ENCODE peak calls at places on chromosomes 2 and 18, in seven cellular contexts. Z, K, M, W, V, L and U are unnamed samples.
A peak's percentile ranks its signal among the peaks of the same experiment; 100 is the strongest.

GRCh38 chr2:157363612-157364101 is 38.0 kb upstream of the ERMN start:
- DNase-seq in Z (no peak), K (no peak), M (no peak), W (no peak), V (no peak), L (no peak), U (no peak)

GRCh38 chr18:62009521-62009920 is 116.7 kb upstream of the RNF152 start:
- DNase-seq in Z (no peak), K (no peak), M (no peak), W (no peak), V (no peak), L (no peak), U (no peak)

GRCh38 chr2:234172066-234172465 is 121.6 kb downstream of the SPP2 start:
- DNase-seq in Z (no peak), K (no peak), M (no peak), W (peak; percentile 36), V (no peak), L (no peak), U (no peak)

GRCh38 chr2:238162516-238163441 is 4.0 kb downstream of the ERFE start:
- DNase-seq in Z (no peak), K (peak; percentile 38), M (no peak), W (no peak), V (no peak), L (no peak), U (peak; percentile 40)

GRCh38 chr18:66640431-66640830 is 36.5 kb upstream of the CDH19 start:
- DNase-seq in Z (no peak), K (no peak), M (no peak), W (no peak), V (no peak), L (peak; percentile 22), U (no peak)

GRCh38 chr18:24964213-24964612 is 387.8 kb downstream of the ZNF521 start:
- DNase-seq in Z (no peak), K (no peak), M (no peak), W (no peak), V (no peak), L (peak; percentile 21), U (no peak)

GRCh38 chr18:26714739-26715138 is 150.8 kb downstream of the AQP4 start:
- DNase-seq in Z (no peak), K (no peak), M (no peak), W (no peak), V (no peak), L (no peak), U (no peak)

GRCh38 chr2:226983891-226984290 is 148.0 kb downstream of the RHBDD1 start:
- DNase-seq in Z (no peak), K (no peak), M (no peak), W (no peak), V (no peak), L (no peak), U (no peak)

GRCh38 chr2:41334159-41334558 is 713.7 kb upstream of the PKDCC start:
- DNase-seq in Z (no peak), K (no peak), M (no peak), W (no peak), V (no peak), L (no peak), U (no peak)

GRCh38 chr18:32271649-32272324 is 81.9 kb downstream of the MEP1B start:
- DNase-seq in Z (peak; percentile 15), K (no peak), M (no peak), W (peak; percentile 72), V (peak; percentile 40), L (no peak), U (no peak)

GRCh38 chr2:14960686-14961324 is 328.3 kb downstream of the LRATD1 start:
- DNase-seq in Z (no peak), K (no peak), M (no peak), W (no peak), V (no peak), L (no peak), U (no peak)

GRCh38 chr2:129893244-129893643 is 86.2 kb upstream of the RAB6C start:
- DNase-seq in Z (no peak), K (no peak), M (no peak), W (no peak), V (no peak), L (no peak), U (no peak)

GRCh38 chr2:239238839-239239606 is 161.8 kb downstream of the HDAC4 start:
- DNase-seq in Z (no peak), K (no peak), M (no peak), W (no peak), V (no peak), L (no peak), U (no peak)

GRCh38 chr2:217248312-217248935 is 388.6 kb upstream of the TNP1 start:
- DNase-seq in Z (no peak), K (peak; percentile 75), M (no peak), W (peak; percentile 69), V (no peak), L (peak; percentile 56), U (peak; percentile 79)
- H3K4me3 ChIP-seq in Z (no peak overlapping the region), K (peak overlapping the region; percentile 31), M (no peak overlapping the region), W (no peak overlapping the region), V (no peak overlapping the region), L (no peak overlapping the region), U (no peak overlapping the region)

DNA sequence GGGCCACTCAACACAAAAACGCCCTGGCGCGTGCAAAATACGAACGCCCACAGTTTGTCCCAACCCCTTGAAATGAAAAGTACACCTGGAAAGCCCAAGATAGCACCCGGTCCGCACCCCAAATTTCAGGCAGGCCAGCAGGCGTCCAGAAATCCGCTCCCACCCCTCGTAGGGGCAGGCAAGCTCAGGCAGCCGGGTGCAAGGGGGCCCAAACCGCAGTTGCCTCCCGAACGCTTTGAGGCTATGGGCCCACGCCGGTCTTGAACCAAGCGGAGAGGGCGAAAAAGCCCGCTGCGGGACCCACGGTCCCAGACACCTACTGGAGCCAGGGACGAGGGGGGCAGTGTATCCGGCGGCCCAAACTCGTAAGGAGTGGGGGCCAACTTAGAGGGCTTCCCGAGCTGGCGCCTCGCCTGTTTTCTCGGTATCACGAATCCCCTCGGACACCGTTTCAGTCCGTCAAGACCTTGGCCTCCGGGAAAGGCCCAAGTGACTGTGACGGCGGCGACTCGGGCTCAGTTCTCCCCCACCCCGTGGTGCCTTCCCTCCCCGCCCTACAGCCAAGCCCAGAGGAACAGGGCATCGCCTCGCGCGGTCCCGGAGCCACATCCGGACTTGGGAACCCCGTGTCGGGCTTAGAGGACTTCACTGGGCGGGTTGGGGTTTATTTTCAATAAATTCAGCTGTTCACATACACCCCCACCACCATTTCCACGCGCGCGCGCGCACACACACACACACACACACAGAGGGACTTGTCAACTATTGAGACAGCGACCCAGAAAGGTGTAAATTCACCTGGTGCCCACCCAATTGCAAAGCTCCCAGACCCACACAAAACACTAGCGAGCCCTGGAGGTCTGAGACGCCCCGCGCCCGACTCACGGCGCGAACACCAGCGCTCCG is 6.2 kb upstream of the SATB2 start:
- DNase-seq in Z (no peak), K (no peak), M (no peak), W (no peak), V (no peak), L (peak; percentile 55), U (no peak)
- H3K4me3 ChIP-seq in Z (peak overlapping the region; percentile 28), K (peak overlapping the region; percentile 63), M (peak overlapping the region; percentile 44), W (peak overlapping the region; percentile 71), V (peak overlapping the region; percentile 57), L (peak overlapping the region; percentile 49), U (no peak overlapping the region)

DNA sequence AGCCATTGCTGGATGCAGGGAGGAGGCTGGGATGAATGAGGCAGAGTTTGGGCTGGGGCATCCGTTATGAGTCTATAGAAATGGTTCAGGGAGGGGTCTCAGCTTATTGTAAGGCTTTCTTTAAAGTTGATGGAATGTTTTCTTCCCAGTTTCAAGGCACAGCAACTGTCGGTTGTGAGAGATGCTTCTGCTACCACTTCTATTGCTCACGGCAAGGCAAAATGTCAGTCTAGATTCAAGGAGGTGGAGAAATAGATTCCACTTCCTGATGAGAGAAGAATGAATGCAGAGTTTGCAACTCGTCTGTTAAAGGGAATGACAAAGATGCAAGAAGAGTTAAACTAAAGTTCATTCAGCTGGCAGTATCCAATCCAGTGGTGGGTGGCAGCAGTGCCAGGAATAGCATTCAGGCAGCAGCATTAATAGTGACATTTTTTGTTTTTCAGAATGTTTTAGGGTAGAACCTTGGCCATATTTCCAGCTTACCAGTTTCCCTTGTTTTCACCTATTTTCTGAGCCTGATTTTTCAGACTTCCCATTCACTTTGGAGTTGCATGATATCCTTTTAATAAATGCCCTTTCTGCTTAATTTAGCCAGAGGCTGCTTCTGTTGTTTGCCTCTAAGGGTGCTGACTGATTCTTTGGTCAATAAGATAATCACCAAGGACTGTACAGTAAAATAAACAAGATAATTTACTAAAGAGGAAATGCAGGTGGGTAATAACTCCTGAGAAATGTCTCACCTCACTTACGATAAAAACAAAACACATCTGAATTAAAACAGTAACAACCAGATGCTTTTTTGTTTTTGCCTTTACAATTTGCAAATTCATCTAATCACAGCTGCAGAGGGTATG is 138.4 kb downstream of the RPIA start:
- DNase-seq in Z (no peak), K (no peak), M (no peak), W (no peak), V (no peak), L (no peak), U (no peak)
- H3K4me3 ChIP-seq in Z (no peak overlapping the region), K (no peak overlapping the region), M (no peak overlapping the region), W (no peak overlapping the region), V (no peak overlapping the region), L (no peak overlapping the region), U (no peak overlapping the region)

GRCh38 chr2:120230515-120231471 is 7.6 kb upstream of the TMEM185B start:
- DNase-seq in Z (no peak), K (no peak), M (no peak), W (no peak), V (no peak), L (peak; percentile 57), U (peak; percentile 34)

GRCh38 chr2:120233292-120233691 is 10.1 kb upstream of the TMEM185B start:
- DNase-seq in Z (no peak), K (no peak), M (no peak), W (no peak), V (no peak), L (no peak), U (no peak)

GRCh38 chr2:120231564-120231973 is 8.4 kb upstream of the TMEM185B start:
- DNase-seq in Z (no peak), K (no peak), M (no peak), W (no peak), V (no peak), L (no peak), U (no peak)

GRCh38 chr2:120229341-120229740 is 6.1 kb upstream of the TMEM185B start:
- DNase-seq in Z (no peak), K (peak; percentile 3), M (no peak), W (no peak), V (no peak), L (no peak), U (peak; percentile 9)

GRCh38 chr2:120231974-120232635 is 8.9 kb upstream of the TMEM185B start:
- DNase-seq in Z (peak; percentile 74), K (no peak), M (no peak), W (peak; percentile 68), V (no peak), L (peak; percentile 66), U (peak; percentile 33)
- H3K4me3 ChIP-seq in Z (peak overlapping the region; percentile 67), K (peak overlapping the region; percentile 17), M (no peak overlapping the region), W (peak overlapping the region; percentile 63), V (no peak overlapping the region), L (no peak overlapping the region), U (peak overlapping the region; percentile 24)

GRCh38 chr18:55795101-55795669 is 207.2 kb upstream of the TCF4 start:
- DNase-seq in Z (no peak), K (no peak), M (no peak), W (peak; percentile 32), V (no peak), L (no peak), U (no peak)
- H3K4me3 ChIP-seq in Z (no peak overlapping the region), K (no peak overlapping the region), M (no peak overlapping the region), W (peak overlapping the region; percentile 3), V (no peak overlapping the region), L (no peak overlapping the region), U (no peak overlapping the region)

GRCh38 chr2:11180653-11181052 is 25.4 kb downstream of the SLC66A3 start:
- DNase-seq in Z (no peak), K (no peak), M (no peak), W (no peak), V (no peak), L (no peak), U (no peak)
- H3K4me3 ChIP-seq in Z (no peak overlapping the region), K (no peak overlapping the region), M (no peak overlapping the region), W (no peak overlapping the region), V (no peak overlapping the region), L (no peak overlapping the region), U (no peak overlapping the region)

GRCh38 chr2:224038049-224038829 is 847 bp downstream of the SERPINE2 start:
- DNase-seq in Z (peak; percentile 40), K (peak; percentile 53), M (no peak), W (no peak), V (peak; percentile 62), L (peak; percentile 35), U (peak; percentile 48)
- H3K4me3 ChIP-seq in Z (peak overlapping the region; percentile 66), K (peak overlapping the region; percentile 76), M (peak overlapping the region; percentile 73), W (peak overlapping the region; percentile 94), V (peak overlapping the region; percentile 76), L (peak overlapping the region; percentile 19), U (peak overlapping the region; percentile 65)